ENCODE peak calls at places on chromosomes 12 and 14, in nine cellular contexts. One of them, this sample, is unnamed.

GRCh38 chr14:59252772-59253500 is 64.5 kb downstream of the DAAM1 start:
- DNase-seq in NB4: no peak
- DNase-seq in COR-L47: no peak
- DNase-seq in endothelial cell: no peak
- DNase-seq in HL-60: no peak
- DNase-seq in lower leg skin: no peak
- DNase-seq in glutamatergic neuron: no peak
- DNase-seq in T-helper 2 cell: no peak
- DNase-seq in thoracic aorta: no peak
- DNase-seq in this sample: no peak

GRCh38 chr12:53500119-53500775 is 836 bp upstream of the TARBP2 start:
- DNase-seq in lower leg skin: peak; percentile 83
- DNase-seq in glutamatergic neuron: no peak
- DNase-seq in NB4: peak; percentile 86
- DNase-seq in T-helper 2 cell: no peak
- DNase-seq in thoracic aorta: peak; percentile 52
- DNase-seq in COR-L47: no peak
- DNase-seq in HL-60: peak; percentile 85
- DNase-seq in endothelial cell: no peak
- DNase-seq in this sample: peak; percentile 49

GRCh38 chr14:80669416-80669815 is 272.1 kb downstream of the CEP128 start:
- DNase-seq in thoracic aorta: no peak
- DNase-seq in endothelial cell: no peak
- DNase-seq in glutamatergic neuron: no peak
- DNase-seq in lower leg skin: no peak
- DNase-seq in HL-60: no peak
- DNase-seq in T-helper 2 cell: no peak
- DNase-seq in NB4: no peak
- DNase-seq in COR-L47: no peak
- DNase-seq in this sample: no peak

GRCh38 chr12:120067084-120067869 is 49.3 kb downstream of the RAB35 start:
- DNase-seq in thoracic aorta: no peak
- DNase-seq in glutamatergic neuron: no peak
- DNase-seq in NB4: no peak
- DNase-seq in endothelial cell: no peak
- DNase-seq in COR-L47: peak; percentile 47
- DNase-seq in lower leg skin: no peak
- DNase-seq in HL-60: no peak
- DNase-seq in T-helper 2 cell: no peak
- DNase-seq in this sample: no peak

GRCh38 chr12:77153706-77154105 is 88.3 kb upstream of the E2F7 start:
- DNase-seq in T-helper 2 cell: no peak
- DNase-seq in NB4: no peak
- DNase-seq in endothelial cell: no peak
- DNase-seq in thoracic aorta: no peak
- DNase-seq in COR-L47: no peak
- DNase-seq in HL-60: no peak
- DNase-seq in glutamatergic neuron: no peak
- DNase-seq in lower leg skin: no peak
- DNase-seq in this sample: no peak

GRCh38 chr14:31025335-31026075 is at the start of gene AP4S1:
- DNase-seq in glutamatergic neuron: peak; percentile 72
- DNase-seq in thoracic aorta: no peak
- DNase-seq in HL-60: peak; percentile 40
- DNase-seq in lower leg skin: peak; percentile 37
- DNase-seq in endothelial cell: peak; percentile 53
- DNase-seq in NB4: peak; percentile 52
- DNase-seq in T-helper 2 cell: peak; percentile 40
- DNase-seq in COR-L47: peak; percentile 47
- DNase-seq in this sample: peak; percentile 43

GRCh38 chr12:7112041-7112440 is 3.0 kb upstream of the C1RL start:
- DNase-seq in endothelial cell: no peak
- DNase-seq in T-helper 2 cell: no peak
- DNase-seq in HL-60: no peak
- DNase-seq in glutamatergic neuron: no peak
- DNase-seq in NB4: no peak
- DNase-seq in COR-L47: no peak
- DNase-seq in thoracic aorta: no peak
- DNase-seq in lower leg skin: no peak
- DNase-seq in this sample: no peak

GRCh38 chr12:29971431-29971830 is 187.7 kb upstream of the TMTC1 start:
- DNase-seq in HL-60: no peak
- DNase-seq in thoracic aorta: no peak
- DNase-seq in COR-L47: no peak
- DNase-seq in glutamatergic neuron: no peak
- DNase-seq in NB4: no peak
- DNase-seq in endothelial cell: no peak
- DNase-seq in T-helper 2 cell: no peak
- DNase-seq in lower leg skin: no peak
- DNase-seq in this sample: no peak

GRCh38 chr12:107610030-107610859 is 75.4 kb upstream of the PWP1 start:
- DNase-seq in glutamatergic neuron: peak; percentile 74
- DNase-seq in T-helper 2 cell: no peak
- DNase-seq in lower leg skin: no peak
- DNase-seq in thoracic aorta: no peak
- DNase-seq in COR-L47: peak; percentile 14
- DNase-seq in NB4: peak; percentile 61
- DNase-seq in endothelial cell: peak; percentile 56
- DNase-seq in HL-60: peak; percentile 21
- DNase-seq in this sample: no peak

GRCh38 chr12:55009171-55009570 is 10.6 kb upstream of the NEUROD4 start:
- DNase-seq in HL-60: no peak
- DNase-seq in thoracic aorta: no peak
- DNase-seq in T-helper 2 cell: no peak
- DNase-seq in endothelial cell: no peak
- DNase-seq in COR-L47: no peak
- DNase-seq in glutamatergic neuron: peak; percentile 56
- DNase-seq in NB4: no peak
- DNase-seq in lower leg skin: no peak
- DNase-seq in this sample: no peak

GRCh38 chr12:112908548-112908947 is 1.8 kb downstream of the OAS1 start:
- DNase-seq in T-helper 2 cell: no peak
- DNase-seq in thoracic aorta: no peak
- DNase-seq in HL-60: no peak
- DNase-seq in lower leg skin: no peak
- DNase-seq in endothelial cell: no peak
- DNase-seq in glutamatergic neuron: no peak
- DNase-seq in COR-L47: no peak
- DNase-seq in NB4: no peak
- DNase-seq in this sample: no peak

GRCh38 chr12:46490635-46491034 is 118.1 kb upstream of the SLC38A2 start:
- DNase-seq in glutamatergic neuron: no peak
- DNase-seq in NB4: no peak
- DNase-seq in lower leg skin: no peak
- DNase-seq in COR-L47: no peak
- DNase-seq in HL-60: no peak
- DNase-seq in endothelial cell: no peak
- DNase-seq in T-helper 2 cell: no peak
- DNase-seq in thoracic aorta: no peak
- DNase-seq in this sample: no peak

GRCh38 chr12:128810182-128811127 is 13.3 kb downstream of the SLC15A4 start:
- DNase-seq in glutamatergic neuron: no peak
- DNase-seq in COR-L47: no peak
- DNase-seq in thoracic aorta: no peak
- DNase-seq in HL-60: no peak
- DNase-seq in endothelial cell: no peak
- DNase-seq in T-helper 2 cell: no peak
- DNase-seq in lower leg skin: peak; percentile 61
- DNase-seq in NB4: no peak
- DNase-seq in this sample: peak; percentile 71

GRCh38 chr12:5170894-5171293 is 127.2 kb downstream of the KCNA5 start:
- DNase-seq in lower leg skin: no peak
- DNase-seq in thoracic aorta: no peak
- DNase-seq in endothelial cell: no peak
- DNase-seq in HL-60: no peak
- DNase-seq in glutamatergic neuron: no peak
- DNase-seq in T-helper 2 cell: no peak
- DNase-seq in NB4: no peak
- DNase-seq in COR-L47: no peak
- DNase-seq in this sample: no peak

GRCh38 chr14:39050389-39050788 is 52.6 kb downstream of the SEC23A start:
- DNase-seq in NB4: peak; percentile 5
- DNase-seq in T-helper 2 cell: no peak
- DNase-seq in COR-L47: no peak
- DNase-seq in thoracic aorta: no peak
- DNase-seq in lower leg skin: no peak
- DNase-seq in HL-60: no peak
- DNase-seq in glutamatergic neuron: no peak
- DNase-seq in endothelial cell: no peak
- DNase-seq in this sample: no peak

GRCh38 chr14:96117101-96117897 is 78.1 kb downstream of the C14orf132 start:
- DNase-seq in COR-L47: peak; percentile 94
- DNase-seq in NB4: no peak
- DNase-seq in T-helper 2 cell: no peak
- DNase-seq in glutamatergic neuron: no peak
- DNase-seq in lower leg skin: no peak
- DNase-seq in endothelial cell: no peak
- DNase-seq in thoracic aorta: no peak
- DNase-seq in HL-60: no peak
- DNase-seq in this sample: no peak

GRCh38 chr14:96424104-96424989 is 32.4 kb downstream of the AK7 start:
- DNase-seq in COR-L47: peak; percentile 80
- DNase-seq in lower leg skin: no peak
- DNase-seq in glutamatergic neuron: no peak
- DNase-seq in T-helper 2 cell: no peak
- DNase-seq in endothelial cell: peak; percentile 29
- DNase-seq in thoracic aorta: no peak
- DNase-seq in HL-60: peak; percentile 47
- DNase-seq in NB4: peak; percentile 66
- DNase-seq in this sample: peak; percentile 15

GRCh38 chr14:60317609-60318008 is 68.6 kb downstream of the PPM1A start:
- DNase-seq in T-helper 2 cell: no peak
- DNase-seq in NB4: no peak
- DNase-seq in endothelial cell: no peak
- DNase-seq in COR-L47: peak; percentile 75
- DNase-seq in thoracic aorta: no peak
- DNase-seq in glutamatergic neuron: no peak
- DNase-seq in HL-60: no peak
- DNase-seq in lower leg skin: no peak
- DNase-seq in this sample: no peak

GRCh38 chr12:25787701-25788100 is 170.8 kb upstream of the RASSF8 start:
- DNase-seq in T-helper 2 cell: no peak
- DNase-seq in endothelial cell: no peak
- DNase-seq in lower leg skin: no peak
- DNase-seq in NB4: no peak
- DNase-seq in thoracic aorta: no peak
- DNase-seq in glutamatergic neuron: no peak
- DNase-seq in HL-60: no peak
- DNase-seq in COR-L47: no peak
- DNase-seq in this sample: no peak

GRCh38 chr14:31770271-31770670 is 209.1 kb downstream of the NUBPL start:
- DNase-seq in thoracic aorta: peak; percentile 4
- DNase-seq in HL-60: no peak
- DNase-seq in glutamatergic neuron: no peak
- DNase-seq in NB4: peak; percentile 43
- DNase-seq in endothelial cell: no peak
- DNase-seq in T-helper 2 cell: no peak
- DNase-seq in lower leg skin: peak; percentile 43
- DNase-seq in COR-L47: no peak
- DNase-seq in this sample: no peak

GRCh38 chr12:6701078-6701768 is 608 bp upstream of the PIANP start:
- DNase-seq in lower leg skin: no peak
- DNase-seq in COR-L47: no peak
- DNase-seq in endothelial cell: no peak
- DNase-seq in thoracic aorta: no peak
- DNase-seq in glutamatergic neuron: no peak
- DNase-seq in NB4: no peak
- DNase-seq in HL-60: no peak
- DNase-seq in T-helper 2 cell: no peak
- DNase-seq in this sample: no peak

GRCh38 chr14:70882771-70883492 is 24.3 kb upstream of the PCNX1 start:
- DNase-seq in glutamatergic neuron: no peak
- DNase-seq in HL-60: peak; percentile 78
- DNase-seq in lower leg skin: no peak
- DNase-seq in NB4: peak; percentile 96
- DNase-seq in T-helper 2 cell: no peak
- DNase-seq in COR-L47: no peak
- DNase-seq in thoracic aorta: no peak
- DNase-seq in endothelial cell: no peak
- DNase-seq in this sample: no peak

This sample was measured in substantia nigra.